ENCODE peak calls at places on chromosomes 16 and 17, in six cellular contexts. J is Caco-2, I is ovary, L is AG04449, U is endothelial cell of umbilical vein, Y is cardiac muscle cell. O is an unnamed sample.

GRCh38 chr17:50778471-50778870 is 11.2 kb upstream of the ANKRD40CL start:
- DNase-seq in L (no peak), J (no peak), U (no peak), I (no peak), Y (no peak), O (no peak)

GRCh38 chr16:8583712-8584111 is 6.6 kb downstream of the TMEM114 start:
- DNase-seq in I (no peak), L (no peak), U (no peak), Y (no peak), J (peak; percentile 12), O (no peak)

GRCh38 chr17:46191332-46192210 is 1.7 kb downstream of the KANSL1 start:
- DNase-seq in U (peak; percentile 67), L (no peak), Y (peak; percentile 51), I (no peak), J (peak; percentile 45), O (no peak)

GRCh38 chr16:67443299-67443698 is 12.4 kb downstream of the HSD11B2 start:
- DNase-seq in L (no peak), U (no peak), I (peak; percentile 78), J (no peak), Y (no peak), O (no peak)

GRCh38 chr17:77692571-77693161 is 265.8 kb upstream of the TNRC6C start:
- DNase-seq in L (no peak), Y (no peak), J (no peak), U (no peak), I (no peak), O (no peak)

GRCh38 chr16:53457670-53458069 is 23.4 kb downstream of the RBL2 start:
- DNase-seq in U (no peak), Y (no peak), I (no peak), J (no peak), L (no peak), O (no peak)

GRCh38 chr16:77403732-77404131 is 31.1 kb downstream of the ADAMTS18 start:
- DNase-seq in J (no peak), U (no peak), Y (no peak), L (no peak), I (no peak), O (no peak)

GRCh38 chr16:50525716-50526115 is 22.5 kb upstream of the NKD1 start:
- DNase-seq in U (no peak), J (no peak), I (no peak), L (no peak), Y (no peak), O (no peak)

GRCh38 chr16:1923299-1924034 is 5.3 kb upstream of the HS3ST6 start:
- DNase-seq in U (peak; percentile 32), J (peak; percentile 50), L (no peak), Y (peak; percentile 43), I (no peak), O (no peak)

GRCh38 chr16:85187886-85188285 is 75.6 kb upstream of the CIBAR2 start:
- DNase-seq in Y (no peak), U (no peak), L (no peak), J (no peak), I (no peak), O (no peak)

GRCh38 chr17:77802811-77803220 is 155.7 kb upstream of the TNRC6C start:
- DNase-seq in U (no peak), Y (peak; percentile 61), I (no peak), L (no peak), J (peak; percentile 14), O (no peak)

GRCh38 chr16:79334127-79334526 is 266.4 kb downstream of the MAF start:
- DNase-seq in I (no peak), Y (no peak), J (peak; percentile 30), U (no peak), L (no peak), O (no peak)

GRCh38 chr16:82067042-82067809 is 32.2 kb downstream of the HSD17B2 start:
- DNase-seq in Y (no peak), L (no peak), J (no peak), U (no peak), I (no peak), O (no peak)

GRCh38 chr17:42536372-42537155 is 523 bp downstream of the NAGLU start:
- DNase-seq in L (no peak), J (peak; percentile 89), U (peak; percentile 49), Y (peak; percentile 92), I (peak; percentile 90), O (peak; percentile 49)

GRCh38 chr16:30010817-30011504 is at the start of gene DOC2A:
- DNase-seq in U (no peak), Y (no peak), J (peak; percentile 32), I (no peak), L (no peak), O (no peak)

GRCh38 chr16:30004811-30005242 is 6.0 kb downstream of the DOC2A start:
- DNase-seq in L (no peak), Y (no peak), U (no peak), J (no peak), I (no peak), O (no peak)

GRCh38 chr16:23148513-23149266 is 562 bp downstream of the USP31 start:
- DNase-seq in I (peak; percentile 56), Y (peak; percentile 62), J (peak; percentile 40), L (no peak), U (peak; percentile 63), O (peak; percentile 10)

GRCh38 chr16:4695473-4696171 is 2.3 kb downstream of the NUDT16L1 start:
- DNase-seq in U (no peak), I (no peak), J (no peak), Y (no peak), L (no peak), O (no peak)

GRCh38 chr17:55281592-55282378 is 17.0 kb downstream of the HLF start:
- DNase-seq in L (no peak), I (no peak), J (no peak), U (no peak), Y (no peak), O (no peak)

GRCh38 chr17:51611585-51611984 is 351.2 kb downstream of the UTP18 start:
- DNase-seq in U (no peak), I (no peak), L (no peak), J (no peak), Y (no peak), O (no peak)

GRCh38 chr16:87369117-87369775 is 14.3 kb downstream of the FBXO31 start:
- DNase-seq in I (no peak), J (no peak), L (no peak), Y (no peak), U (no peak), O (no peak)

GRCh38 chr17:39925282-39926134 is 1.9 kb downstream of the ORMDL3 start:
- DNase-seq in U (no peak), J (no peak), I (no peak), Y (peak; percentile 16), L (no peak), O (no peak)

GRCh38 chr17:1047177-1047885 is 50.4 kb downstream of the TIMM22 start:
- DNase-seq in U (peak; percentile 35), J (peak; percentile 69), Y (peak; percentile 12), I (no peak), L (peak; percentile 24), O (no peak)

GRCh38 chr17:9364837-9365430 is 210.7 kb downstream of the STX8 start:
- DNase-seq in J (no peak), I (no peak), L (no peak), U (no peak), Y (no peak), O (no peak)

GRCh38 chr16:86959729-86960128 is 357.5 kb downstream of the C16orf95 start:
- DNase-seq in L (no peak), J (no peak), U (no peak), I (no peak), Y (no peak), O (no peak)

GRCh38 chr16:10197003-10197402 is 14.8 kb upstream of the GRIN2A start:
- DNase-seq in U (no peak), Y (no peak), I (no peak), L (no peak), J (no peak), O (no peak)

GRCh38 chr17:36933174-36934143 is 3.8 kb upstream of the LHX1 start:
- DNase-seq in J (no peak), I (no peak), Y (no peak), L (no peak), U (no peak), O (no peak)

GRCh38 chr17:36934759-36935630 is 2.3 kb upstream of the LHX1 start:
- DNase-seq in J (peak; percentile 59), I (no peak), U (no peak), Y (peak; percentile 19), L (no peak), O (no peak)

GRCh38 chr17:36932383-36933173 is 4.7 kb upstream of the LHX1 start:
- DNase-seq in J (no peak), I (no peak), L (no peak), U (no peak), Y (no peak), O (no peak)

GRCh38 chr17:36935681-36936454 is 1.4 kb upstream of the LHX1 start:
- DNase-seq in U (no peak), J (peak; percentile 51), I (no peak), L (no peak), Y (no peak), O (no peak)

GRCh38 chr17:36934144-36934758 is 3.0 kb upstream of the LHX1 start:
- DNase-seq in L (no peak), J (no peak), Y (no peak), U (no peak), I (no peak), O (no peak)
- TF ChIP-seq CTCF in L (no peak), J (peak; percentile 14), Y (no peak), U (no peak), I (no peak), O (peak; percentile 14)

GRCh38 chr17:82980632-82981031 is 98.8 kb upstream of the METRNL start:
- DNase-seq in Y (no peak), U (no peak), J (no peak), I (no peak), L (no peak), O (no peak)
- TF ChIP-seq CTCF in Y (no peak), U (no peak), J (no peak), I (no peak), L (no peak), O (no peak)

GRCh38 chr17:2706911-2707510 is 4.6 kb downstream of the CLUH start:
- DNase-seq in J (no peak), U (no peak), I (no peak), L (no peak), Y (no peak), O (no peak)

GRCh38 chr17:2708585-2709172 is 2.9 kb downstream of the CLUH start:
- DNase-seq in I (no peak), Y (no peak), U (no peak), J (no peak), L (no peak), O (no peak)

GRCh38 chr17:2709173-2709661 is 2.3 kb downstream of the CLUH start:
- DNase-seq in J (peak; percentile 55), L (no peak), U (no peak), Y (no peak), I (no peak), O (no peak)

GRCh38 chr17:2705888-2706795 is 5.4 kb downstream of the CLUH start:
- DNase-seq in U (no peak), L (no peak), I (no peak), J (no peak), Y (no peak), O (no peak)

GRCh38 chr17:2707721-2708584 is 3.6 kb downstream of the CLUH start:
- DNase-seq in J (peak; percentile 68), L (no peak), U (no peak), Y (no peak), I (no peak), O (no peak)
- TF ChIP-seq CTCF in J (peak; percentile 66), L (peak; percentile 37), U (no peak), Y (peak; percentile 45), I (peak; percentile 24), O (peak; percentile 52)

GRCh38 chr17:70636517-70637133 is 467.3 kb downstream of the KCNJ2 start:
- DNase-seq in Y (peak; percentile 63), J (peak; percentile 38), U (peak; percentile 61), I (no peak), L (peak; percentile 2), O (no peak)
- TF ChIP-seq CTCF in Y (peak; percentile 68), J (peak; percentile 67), U (peak; percentile 31), I (peak; percentile 33), L (peak; percentile 36), O (peak; percentile 78)

GRCh38 chr17:38709104-38709820 is 4.2 kb downstream of the MLLT6 start:
- DNase-seq in Y (no peak), I (no peak), J (no peak), U (no peak), L (no peak), O (no peak)
- TF ChIP-seq CTCF in Y (no peak), I (no peak), J (no peak), U (no peak), L (no peak), O (no peak)